ENCODE peak calls at places on chromosomes 7 and 10, in five cellular contexts. X, G, D, S and P are unnamed samples.
A peak's percentile ranks its signal among the peaks of the same experiment; 100 is the strongest.

GRCh38 chr10:69800109-69800508 is 1.6 kb upstream of the COL13A1 start:
- DNase-seq in X (peak; percentile 73), G (peak; percentile 35), D (peak; percentile 28), S (peak; percentile 93), P (no peak)

GRCh38 chr10:95356190-95356955 is 65.6 kb upstream of the PDLIM1 start:
- DNase-seq in X (no peak), G (no peak), D (no peak), S (no peak), P (no peak)

GRCh38 chr7:94655884-94656657 is at the start of gene SGCE:
- DNase-seq in X (peak; percentile 95), G (peak; percentile 51), D (peak; percentile 67), S (peak; percentile 89), P (no peak)

GRCh38 chr7:43248961-43249807 is 136.7 kb downstream of the HECW1 start:
- DNase-seq in X (no peak), G (peak; percentile 50), D (no peak), S (no peak), P (peak; percentile 50)

GRCh38 chr7:55486991-55487390 is 85.3 kb downstream of the VOPP1 start:
- DNase-seq in X (no peak), G (no peak), D (no peak), S (no peak), P (no peak)

GRCh38 chr7:54841772-54842707 is 83.0 kb upstream of the SEC61G start:
- DNase-seq in X (no peak), G (no peak), D (no peak), S (peak; percentile 66), P (no peak)

GRCh38 chr10:26737730-26738129 is 40.2 kb downstream of the PDSS1 start:
- DNase-seq in X (no peak), G (no peak), D (no peak), S (no peak), P (no peak)

GRCh38 chr10:71638577-71639411 is 80.8 kb downstream of the C10orf105 start:
- DNase-seq in X (no peak), G (peak; percentile 47), D (no peak), S (no peak), P (no peak)

GRCh38 chr7:8261711-8262695 is at the start of gene ICA1:
- DNase-seq in X (peak; percentile 90), G (peak; percentile 78), D (peak; percentile 69), S (peak; percentile 89), P (no peak)

GRCh38 chr10:77210645-77211044 is 427.0 kb downstream of the KCNMA1 start:
- DNase-seq in X (no peak), G (no peak), D (no peak), S (no peak), P (no peak)

GRCh38 chr7:28955723-28956607 is 2.2 kb downstream of the TRIL start:
- DNase-seq in X (peak; percentile 87), G (peak; percentile 91), D (peak; percentile 76), S (peak; percentile 90), P (no peak)

GRCh38 chr7:144391823-144392255 is 11.7 kb downstream of the NOBOX start:
- DNase-seq in X (peak; percentile 66), G (no peak), D (peak; percentile 34), S (peak; percentile 83), P (peak; percentile 43)

GRCh38 chr7:95875519-95875918 is 103.2 kb downstream of the DYNC1I1 start:
- DNase-seq in X (no peak), G (no peak), D (no peak), S (no peak), P (no peak)

GRCh38 chr10:102629661-102630614 is 14.3 kb upstream of the TRIM8 start:
- DNase-seq in X (no peak), G (no peak), D (no peak), S (peak; percentile 85), P (no peak)

GRCh38 chr10:88991161-88991899 is 732 bp downstream of the FAS start:
- DNase-seq in X (peak; percentile 74), G (peak; percentile 55), D (peak; percentile 65), S (peak; percentile 74), P (no peak)

GRCh38 chr7:70676243-70676642 is 455.7 kb upstream of the GALNT17 start:
- DNase-seq in X (no peak), G (no peak), D (no peak), S (no peak), P (no peak)

GRCh38 chr7:96246972-96247371 is 74.9 kb downstream of the SLC25A13 start:
- DNase-seq in X (no peak), G (no peak), D (no peak), S (no peak), P (no peak)

GRCh38 chr10:74967850-74968620 is 141.6 kb downstream of the KAT6B start:
- DNase-seq in X (no peak), G (no peak), D (no peak), S (peak; percentile 17), P (no peak)

GRCh38 chr10:103580422-103580821 is 86.9 kb downstream of the NEURL1 start:
- DNase-seq in X (no peak), G (no peak), D (no peak), S (no peak), P (no peak)

GRCh38 chr10:31876616-31877352 is 51.8 kb downstream of the ARHGAP12 start:
- DNase-seq in X (no peak), G (no peak), D (no peak), S (no peak), P (no peak)

GRCh38 chr10:108911814-108912541 is 1011.3 kb downstream of the XPNPEP1 start:
- DNase-seq in X (peak; percentile 72), G (peak; percentile 64), D (no peak), S (peak; percentile 97), P (no peak)

GRCh38 chr7:54465095-54465494 is 77.1 kb upstream of the VSTM2A start:
- DNase-seq in X (no peak), G (no peak), D (no peak), S (no peak), P (no peak)

GRCh38 chr7:153327683-153328082 is 568.1 kb downstream of the ACTR3B start:
- DNase-seq in X (no peak), G (no peak), D (no peak), S (no peak), P (no peak)

GRCh38 chr7:24821045-24821853 is 64.0 kb upstream of the GSDME start:
- DNase-seq in X (no peak), G (peak; percentile 71), D (peak; percentile 49), S (no peak), P (peak; percentile 80)

GRCh38 chr10:66747451-66747850 is 178.4 kb upstream of the LRRTM3 start:
- DNase-seq in X (no peak), G (no peak), D (no peak), S (no peak), P (no peak)

GRCh38 chr10:87000491-87000890 is 19.6 kb upstream of the FAM25A start:
- DNase-seq in X (no peak), G (no peak), D (no peak), S (no peak), P (no peak)

GRCh38 chr7:29848941-29849340 is 42.6 kb downstream of the WIPF3 start:
- DNase-seq in X (no peak), G (no peak), D (no peak), S (no peak), P (no peak)

GRCh38 chr10:132947843-132948242 is 5.5 kb upstream of the CFAP46 start:
- DNase-seq in X (no peak), G (no peak), D (no peak), S (no peak), P (no peak)

GRCh38 chr10:113552014-113552413 is 839 bp upstream of the HABP2 start:
- DNase-seq in X (no peak), G (peak; percentile 36), D (peak; percentile 87), S (no peak), P (no peak)

GRCh38 chr7:48274662-48275061 is 103.4 kb downstream of the ABCA13 start:
- DNase-seq in X (no peak), G (no peak), D (no peak), S (no peak), P (no peak)

GRCh38 chr7:138032186-138032585 is 30.3 kb upstream of the CREB3L2 start:
- DNase-seq in X (no peak), G (no peak), D (no peak), S (no peak), P (no peak)

GRCh38 chr7:94431203-94431602 is 36.5 kb downstream of the COL1A2 start:
- DNase-seq in X (no peak), G (no peak), D (no peak), S (no peak), P (no peak)

GRCh38 chr7:98051118-98051744 is 55.4 kb upstream of the LMTK2 start:
- DNase-seq in X (peak; percentile 81), G (peak; percentile 27), D (no peak), S (peak; percentile 96), P (no peak)

DNA sequence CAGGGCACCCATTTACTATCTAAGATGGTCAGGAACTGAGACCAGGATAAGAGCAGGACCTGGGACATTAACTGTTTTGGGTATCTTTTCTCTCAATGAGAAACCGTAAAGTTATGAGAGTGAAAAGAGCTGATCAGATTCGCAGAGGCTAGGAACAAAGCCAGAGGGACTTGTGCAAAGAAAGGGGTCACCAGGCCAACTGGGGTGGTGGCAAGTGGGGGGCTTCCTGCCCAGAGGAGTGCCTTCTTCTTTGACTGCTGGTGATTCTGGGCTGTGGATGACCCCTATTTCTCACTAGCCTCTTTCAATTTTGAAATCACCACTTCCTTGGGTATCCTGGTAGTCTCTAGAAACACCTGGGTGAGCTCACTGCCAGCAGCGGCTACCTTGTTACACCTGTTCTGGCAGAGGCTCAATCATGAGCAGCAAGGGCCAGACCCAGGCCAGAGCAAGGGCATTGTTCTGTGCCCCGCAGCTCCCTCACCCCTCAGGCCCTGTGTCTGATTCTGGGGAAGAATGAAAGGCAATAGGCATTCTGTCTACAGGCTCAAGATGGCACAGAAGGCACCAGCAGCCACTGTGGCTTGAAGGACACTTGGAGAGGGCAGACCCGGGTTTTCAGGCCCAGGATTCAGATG is 999 bp downstream of the SFTPD start:
- DNase-seq in X (no peak), G (no peak), D (no peak), S (no peak), P (no peak)
- H3K27me3 ChIP-seq in X (peaks cover 6% of the 10 kb centered on the region), G (no peaks in the 10 kb centered on the region), D (no peaks in the 10 kb centered on the region), S (no peaks in the 10 kb centered on the region), P (peaks cover 17% of the 10 kb centered on the region)

GRCh38 chr7:99438573-99439480 is at the start of the genes CPSF4 and PTCD1:
- DNase-seq in X (peak; percentile 100), G (peak; percentile 96), D (peak; percentile 95), S (peak; percentile 98), P (peak; percentile 81)
- TF ChIP-seq POLR2AphosphoS5 in X (peak; percentile 84), G (peak; percentile 75), D (peak; percentile 94), S (peak; percentile 84), P (peak; percentile 81)

DNA sequence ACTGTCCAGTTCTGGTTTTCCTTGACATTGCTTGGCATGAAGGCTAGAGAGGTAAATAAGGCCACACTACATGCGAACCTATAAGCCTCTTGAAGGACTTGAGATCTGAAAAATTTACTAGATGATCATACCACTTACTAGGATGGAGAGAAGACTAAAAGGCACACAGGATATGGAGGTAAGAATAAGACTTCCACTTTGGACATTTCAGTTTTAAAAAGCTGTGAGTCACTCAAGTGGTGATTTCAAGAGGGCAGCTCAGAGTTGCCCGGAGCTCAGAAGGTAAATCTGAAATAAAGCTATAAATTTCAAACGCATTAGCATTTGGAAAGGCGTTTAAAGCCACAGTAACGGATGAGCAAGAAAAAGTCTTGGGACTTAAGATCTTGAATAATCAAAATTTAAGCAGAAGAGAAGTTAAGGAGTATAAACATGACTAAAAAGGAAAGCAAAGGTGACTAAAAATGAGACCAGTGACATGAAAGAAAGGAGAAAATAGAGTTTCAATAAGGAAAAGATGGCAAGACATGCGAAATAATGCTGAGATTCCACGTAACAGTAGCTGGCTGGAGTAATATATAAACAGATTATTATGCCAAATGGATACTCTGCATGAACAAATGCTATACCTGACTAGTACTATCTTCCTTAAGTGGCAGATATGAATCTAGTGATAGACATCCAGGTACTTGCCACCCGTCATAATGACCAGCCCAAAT is 68.3 kb downstream of the SNX13 start:
- DNase-seq in X (no peak), G (no peak), D (no peak), S (no peak), P (no peak)
- H3K27me3 ChIP-seq in X (no peaks in the 10 kb centered on the region), G (no peaks in the 10 kb centered on the region), D (no peaks in the 10 kb centered on the region), S (no peaks in the 10 kb centered on the region), P (no peaks in the 10 kb centered on the region)

GRCh38 chr7:132065973-132066611 is 509.7 kb upstream of the PODXL start:
- DNase-seq in X (no peak), G (no peak), D (no peak), S (no peak), P (no peak)
- TF ChIP-seq POLR2AphosphoS5 in X (no peak), G (no peak), D (no peak), S (no peak), P (no peak)